ENCODE peak calls at places on chromosomes 7 and 10, in nine cellular contexts. F is germinal center; P is upper lobe of left lung; S is cerebellum; T is thyroid gland; I is lower leg skin; K is CD4-positive, alpha-beta T cell; E is hepatocyte; Q is posterior cingulate gyrus. Y is an unnamed sample.

GRCh38 chr10:121709674-121710073 is 111.4 kb upstream of the FGFR2 start:
- DNase-seq in F (no peak), P (no peak), S (no peak), T (no peak), I (no peak), K (no peak), E (peak; percentile 34), Q (no peak), Y (no peak)

GRCh38 chr10:29304259-29305030 is 15.6 kb downstream of the LYZL1 start:
- DNase-seq in F (peak; percentile 58), P (no peak), S (peak; percentile 31), T (peak; percentile 66), I (peak; percentile 46), K (no peak), E (peak; percentile 85), Q (peak; percentile 72), Y (peak; percentile 50)

GRCh38 chr10:3471927-3472704 is 299.5 kb upstream of the PITRM1 start:
- DNase-seq in F (no peak), P (peak; percentile 52), S (no peak), T (no peak), I (no peak), K (no peak), E (no peak), Q (peak; percentile 65), Y (no peak)

GRCh38 chr7:146242661-146243060 is 126.1 kb downstream of the CNTNAP2 start:
- DNase-seq in F (no peak), P (no peak), S (no peak), T (no peak), I (no peak), K (no peak), E (no peak), Q (no peak), Y (no peak)

GRCh38 chr10:110498087-110498981 is 627 bp downstream of the DUSP5 start:
- DNase-seq in F (peak; percentile 33), P (peak; percentile 64), S (no peak), T (peak; percentile 53), I (no peak), K (peak; percentile 44), E (peak; percentile 78), Q (peak; percentile 16), Y (peak; percentile 54)

GRCh38 chr7:39650676-39651075 is 27.3 kb downstream of the RALA start:
- DNase-seq in F (no peak), P (no peak), S (no peak), T (no peak), I (peak; percentile 69), K (no peak), E (no peak), Q (no peak), Y (no peak)

GRCh38 chr7:135918134-135918533 is 59.0 kb downstream of the MTPN start:
- DNase-seq in F (no peak), P (no peak), S (no peak), T (no peak), I (no peak), K (no peak), E (no peak), Q (no peak), Y (no peak)

GRCh38 chr7:155371331-155371883 is 73.7 kb downstream of the INSIG1 start:
- DNase-seq in F (no peak), P (no peak), S (no peak), T (no peak), I (no peak), K (no peak), E (no peak), Q (no peak), Y (no peak)

GRCh38 chr7:140398821-140399220 is 491 bp upstream of the SLC37A3 start:
- DNase-seq in F (no peak), P (no peak), S (no peak), T (no peak), I (no peak), K (no peak), E (no peak), Q (no peak), Y (no peak)

GRCh38 chr7:27661776-27662489 is 750 bp downstream of the HIBADH start:
- DNase-seq in F (peak; percentile 18), P (peak; percentile 40), S (peak; percentile 3), T (peak; percentile 49), I (peak; percentile 44), K (no peak), E (peak; percentile 55), Q (peak; percentile 34), Y (peak; percentile 46)

GRCh38 chr10:43879742-43880141 is 231.1 kb upstream of the ZNF32 start:
- DNase-seq in F (no peak), P (no peak), S (no peak), T (no peak), I (no peak), K (no peak), E (no peak), Q (no peak), Y (no peak)

GRCh38 chr10:14186245-14186644 is 144.5 kb downstream of the FRMD4A start:
- DNase-seq in F (no peak), P (no peak), S (no peak), T (no peak), I (no peak), K (no peak), E (no peak), Q (no peak), Y (no peak)

GRCh38 chr10:69086131-69086530 is 1.8 kb upstream of the SRGN start:
- DNase-seq in F (no peak), P (no peak), S (no peak), T (no peak), I (no peak), K (no peak), E (no peak), Q (no peak), Y (no peak)

GRCh38 chr7:128303624-128304023 is 40.1 kb downstream of the RBM28 start:
- DNase-seq in F (no peak), P (no peak), S (no peak), T (no peak), I (no peak), K (no peak), E (no peak), Q (no peak), Y (no peak)

GRCh38 chr7:94888995-94889523 is 18.3 kb upstream of the PPP1R9A start:
- DNase-seq in F (no peak), P (no peak), S (no peak), T (peak; percentile 29), I (no peak), K (no peak), E (no peak), Q (no peak), Y (no peak)

GRCh38 chr7:124764847-124765400 is 668 bp downstream of the GPR37 start:
- DNase-seq in F (peak; percentile 50), P (peak; percentile 35), S (peak; percentile 10), T (peak; percentile 21), I (no peak), K (peak; percentile 5), E (peak; percentile 26), Q (peak; percentile 45), Y (peak; percentile 42)

GRCh38 chr10:47165711-47166404 is 134.1 kb upstream of the GDF10 start:
- DNase-seq in F (peak; percentile 9), P (peak; percentile 62), S (peak; percentile 10), T (peak; percentile 56), I (peak; percentile 68), K (peak; percentile 45), E (peak; percentile 62), Q (peak; percentile 41), Y (peak; percentile 10)

GRCh38 chr10:93206652-93207051 is 133.0 kb downstream of the CYP26A1 start:
- DNase-seq in F (no peak), P (no peak), S (no peak), T (no peak), I (no peak), K (no peak), E (no peak), Q (no peak), Y (no peak)

GRCh38 chr10:48430402-48430993 is 124.0 kb downstream of the MAPK8 start:
- DNase-seq in F (no peak), P (no peak), S (no peak), T (no peak), I (no peak), K (no peak), E (no peak), Q (no peak), Y (no peak)

GRCh38 chr7:45919947-45920542 is 1.0 kb downstream of the IGFBP3 start:
- DNase-seq in F (no peak), P (no peak), S (no peak), T (no peak), I (no peak), K (no peak), E (no peak), Q (no peak), Y (peak; percentile 86)

GRCh38 chr10:13003004-13003403 is 1.5 kb upstream of the CCDC3 start:
- DNase-seq in F (no peak), P (no peak), S (no peak), T (no peak), I (no peak), K (no peak), E (no peak), Q (no peak), Y (no peak)

GRCh38 chr10:13949844-13950542 is 363.2 kb downstream of the PRPF18 start:
- DNase-seq in F (no peak), P (no peak), S (no peak), T (no peak), I (no peak), K (no peak), E (no peak), Q (no peak), Y (no peak)

GRCh38 chr7:101112233-101112632 is 14.7 kb upstream of the SERPINE1 start:
- DNase-seq in F (no peak), P (peak; percentile 43), S (no peak), T (peak; percentile 16), I (no peak), K (no peak), E (no peak), Q (no peak), Y (no peak)

GRCh38 chr7:132347858-132348257 is 228.4 kb downstream of the PLXNA4 start:
- DNase-seq in F (no peak), P (no peak), S (no peak), T (no peak), I (no peak), K (no peak), E (no peak), Q (no peak), Y (no peak)

GRCh38 chr10:100562806-100563293 is 27.1 kb downstream of the HIF1AN start:
- DNase-seq in F (peak; percentile 36), P (no peak), S (peak; percentile 16), T (no peak), I (no peak), K (no peak), E (peak; percentile 26), Q (no peak), Y (peak; percentile 23)

GRCh38 chr7:90850516-90850915 is 254.4 kb downstream of the CDK14 start:
- DNase-seq in F (no peak), P (no peak), S (no peak), T (no peak), I (no peak), K (no peak), E (no peak), Q (no peak), Y (no peak)

GRCh38 chr10:25604591-25604990 is 329.4 kb upstream of the MYO3A start:
- DNase-seq in F (no peak), P (no peak), S (no peak), T (no peak), I (no peak), K (no peak), E (no peak), Q (no peak), Y (no peak)

GRCh38 chr10:11687357-11687771 is 54.8 kb upstream of the ECHDC3 start:
- DNase-seq in F (no peak), P (no peak), S (no peak), T (no peak), I (no peak), K (no peak), E (peak; percentile 50), Q (no peak), Y (no peak)

GRCh38 chr10:122291739-122292138 is 20.6 kb downstream of the BTBD16 start:
- DNase-seq in F (no peak), P (no peak), S (no peak), T (no peak), I (no peak), K (no peak), E (no peak), Q (no peak), Y (no peak)

GRCh38 chr7:151404216-151405011 is 5.4 kb downstream of the WDR86 start:
- DNase-seq in F (no peak), P (peak; percentile 59), S (no peak), T (peak; percentile 62), I (no peak), K (no peak), E (peak; percentile 38), Q (no peak), Y (peak; percentile 73)

GRCh38 chr7:137606061-137606674 is 240.6 kb downstream of the DGKI start:
- DNase-seq in F (no peak), P (no peak), S (peak; percentile 20), T (no peak), I (no peak), K (no peak), E (peak; percentile 77), Q (no peak), Y (peak; percentile 61)

Y was measured in RPMI8226.